ENCODE peak calls at places on chromosomes 2 and 18, in nine cellular contexts. K is upper lobe of left lung, I is prostate gland, S is body of pancreas, Y is endothelial cell of umbilical vein, R is A549, X is IMR-90, L is transverse colon, C is heart left ventricle. Z is an unnamed sample.

GRCh38 chr2:105813405-105813804 is 68.7 kb downstream of the NCK2 start:
- DNase-seq in R (no peak), X (no peak), L (no peak), Y (no peak), S (no peak), C (no peak), I (no peak), K (no peak), Z (no peak)

GRCh38 chr2:226330206-226330605 is 469.4 kb downstream of the IRS1 start:
- DNase-seq in R (no peak), C (no peak), K (no peak), X (no peak), Y (no peak), S (no peak), L (no peak), I (no peak), Z (no peak)

GRCh38 chr2:155298001-155298400 is 599.5 kb downstream of the KCNJ3 start:
- DNase-seq in Y (no peak), R (no peak), C (no peak), S (no peak), X (no peak), L (no peak), I (no peak), K (no peak), Z (no peak)

GRCh38 chr2:118535818-118536212 is 311.6 kb downstream of the EN1 start:
- DNase-seq in R (no peak), I (no peak), L (no peak), K (no peak), X (no peak), S (no peak), C (no peak), Y (no peak), Z (no peak)

GRCh38 chr2:237281900-237282306 is 132.1 kb downstream of the COL6A3 start:
- DNase-seq in X (peak; percentile 97), S (no peak), L (no peak), Y (no peak), K (no peak), R (no peak), C (no peak), I (no peak), Z (no peak)

GRCh38 chr18:65415167-65415566 is 335.6 kb upstream of the CDH7 start:
- DNase-seq in L (no peak), Y (no peak), C (no peak), X (no peak), R (no peak), I (no peak), S (no peak), K (no peak), Z (no peak)

GRCh38 chr2:36540986-36541750 is 56.8 kb downstream of the FEZ2 start:
- DNase-seq in S (no peak), X (no peak), L (no peak), Y (no peak), R (no peak), C (no peak), K (no peak), I (no peak), Z (no peak)

GRCh38 chr2:238525990-238526389 is 99.3 kb downstream of the ASB1 start:
- DNase-seq in I (no peak), K (no peak), S (no peak), L (no peak), R (no peak), X (no peak), C (no peak), Y (no peak), Z (no peak)

GRCh38 chr18:58754544-58755068 is 83.3 kb downstream of the MALT1 start:
- DNase-seq in C (peak; percentile 75), K (no peak), I (peak; percentile 30), L (peak; percentile 18), R (no peak), X (no peak), Y (no peak), S (no peak), Z (no peak)
- TF ChIP-seq POLR2A in C (no peak), K (no peak), I (no peak), L (no peak), R (no peak), X (no peak), Y (no peak), S (no peak), Z (no peak)

DNA sequence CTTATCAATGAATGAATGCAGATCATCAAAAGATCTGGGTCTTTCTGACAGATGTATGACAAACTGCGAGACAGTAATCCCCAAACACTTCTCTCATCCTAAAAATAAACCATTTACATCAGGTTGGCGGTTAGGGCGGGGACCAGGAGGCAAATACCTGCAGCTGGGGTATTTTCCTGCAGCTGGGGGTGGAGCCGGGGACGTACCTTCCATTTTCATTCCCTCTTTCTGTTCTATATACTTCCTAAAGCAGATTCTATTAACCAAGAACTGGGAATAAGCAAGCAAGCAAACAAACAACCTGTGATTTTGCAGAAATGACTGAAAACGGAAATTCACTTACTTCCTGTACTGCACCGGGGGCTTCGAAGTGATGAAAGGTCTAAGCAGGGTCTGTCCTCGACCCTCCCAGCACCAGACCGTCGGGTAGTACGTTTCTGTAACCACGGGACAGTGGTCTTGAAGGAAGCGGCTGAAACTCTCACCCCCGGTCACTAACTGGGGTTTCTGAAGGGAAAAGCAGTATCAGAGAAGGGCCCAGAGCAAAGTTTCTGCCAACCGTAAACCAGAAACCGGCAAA is 1.2 kb downstream of the ABHD3 start:
- DNase-seq in X (peak; percentile 51), S (peak; percentile 29), R (no peak), L (peak; percentile 71), I (peak; percentile 19), Y (no peak), K (no peak), C (no peak), Z (no peak)
- TF ChIP-seq POLR2A in X (no peak), S (no peak), R (no peak), L (no peak), I (no peak), Y (no peak), K (no peak), C (no peak), Z (no peak)

DNA sequence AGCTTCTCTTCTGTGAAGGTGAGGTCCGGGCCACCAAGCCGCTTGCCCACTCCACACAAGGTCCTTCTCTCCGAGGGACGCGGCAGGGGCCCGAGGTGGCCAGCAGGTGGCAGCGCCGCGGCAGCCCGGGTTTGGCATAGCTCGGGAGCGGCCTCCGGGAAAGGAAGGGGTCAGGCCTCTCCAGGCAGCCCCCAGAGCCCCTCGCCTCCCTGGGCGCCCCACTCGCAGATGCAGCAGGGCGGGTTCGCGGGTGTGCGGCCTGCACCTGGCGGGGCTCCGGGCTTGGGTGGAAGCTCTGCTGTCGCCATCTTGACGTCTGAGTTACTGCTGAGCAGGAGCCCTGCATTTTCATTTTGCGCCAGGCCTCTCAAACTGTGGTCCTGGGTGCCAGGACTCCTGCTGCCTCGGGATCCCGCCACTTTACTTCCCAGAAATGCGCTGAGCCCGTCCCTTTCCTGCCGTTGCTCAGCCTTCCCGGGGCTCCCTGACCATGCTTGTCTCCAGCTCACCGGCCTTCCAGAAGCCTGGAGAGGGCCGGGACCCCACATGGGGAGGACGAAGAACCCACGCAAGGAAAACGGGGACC is 18.6 kb upstream of the NCL start:
- DNase-seq in K (peak; percentile 79), L (peak; percentile 78), R (peak; percentile 69), Y (peak; percentile 75), I (peak; percentile 41), X (peak; percentile 22), C (peak; percentile 85), S (peak; percentile 83), Z (peak; percentile 90)
- TF ChIP-seq POLR2A in K (no peak), L (peak; percentile 30), R (no peak), Y (no peak), I (no peak), X (no peak), C (peak; percentile 33), S (no peak), Z (peak; percentile 20)

DNA sequence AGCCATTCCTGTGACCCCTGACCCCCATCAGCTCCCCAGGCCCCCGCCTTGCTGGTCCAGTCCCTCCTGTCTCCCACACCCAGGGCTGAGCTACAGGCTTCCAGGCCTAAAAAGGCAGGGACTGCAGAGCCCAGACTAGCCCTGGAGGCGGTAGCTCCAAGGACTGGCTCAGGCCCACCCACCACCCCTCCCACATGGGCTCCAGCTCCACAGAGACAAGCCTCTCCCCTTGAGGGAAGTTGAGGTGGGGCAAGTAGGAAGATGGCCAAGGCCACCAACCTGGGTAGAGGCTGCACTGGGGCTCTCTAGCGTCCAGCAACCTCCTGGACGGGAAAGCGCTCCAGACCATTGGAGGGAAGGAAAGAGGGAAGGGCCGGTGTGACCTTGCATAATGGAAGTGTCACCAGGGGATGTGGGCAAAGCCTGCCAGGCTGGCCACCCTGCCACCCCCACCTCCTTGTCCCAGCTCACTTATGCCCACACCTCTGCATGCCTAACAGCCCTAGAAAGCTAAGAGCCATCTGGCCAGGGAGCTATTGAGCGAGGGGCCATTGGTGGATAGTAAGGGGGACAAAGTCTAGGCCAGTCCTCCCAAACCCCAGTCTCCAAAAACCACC is 63.1 kb downstream of the TNS1 start:
- DNase-seq in K (peak; percentile 78), L (no peak), R (no peak), I (no peak), X (no peak), Y (no peak), C (peak; percentile 71), S (no peak), Z (no peak)
- TF ChIP-seq POLR2A in K (no peak), L (peak; percentile 23), R (no peak), I (no peak), X (no peak), Y (no peak), C (peak; percentile 32), S (no peak), Z (no peak)

GRCh38 chr2:173903611-173904394 is 61.4 kb downstream of the SP3 start:
- DNase-seq in C (no peak), R (no peak), K (no peak), I (no peak), S (no peak), L (no peak), X (peak; percentile 61), Y (no peak), Z (no peak)
- TF ChIP-seq POLR2A in C (no peak), R (no peak), K (no peak), I (no peak), S (no peak), L (no peak), X (no peak), Y (no peak), Z (no peak)

DNA sequence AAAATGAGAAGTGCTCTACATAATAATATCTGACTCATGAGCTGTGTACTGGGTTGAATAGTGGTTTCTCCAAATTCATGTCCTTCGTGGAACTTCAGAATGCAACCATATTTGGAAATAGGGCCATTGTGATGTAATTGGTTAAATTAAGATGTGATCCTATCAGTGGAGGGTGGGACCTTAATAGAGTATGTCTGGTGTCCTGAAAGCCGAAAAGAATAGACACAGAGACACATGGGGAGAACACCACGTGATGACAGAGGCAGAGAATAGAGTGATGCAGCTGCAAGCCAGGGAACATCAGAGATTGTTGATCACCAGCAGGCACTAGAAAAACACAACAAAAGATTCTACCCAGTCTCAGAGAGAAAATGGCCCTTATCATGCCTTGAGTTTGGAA is 310.1 kb downstream of the EXOC6B start:
- DNase-seq in R (no peak), Y (no peak), I (no peak), X (no peak), L (no peak), S (no peak), C (no peak), K (no peak), Z (no peak)
- TF ChIP-seq POLR2A in R (no peak), Y (no peak), I (no peak), X (no peak), L (no peak), S (no peak), C (no peak), K (no peak), Z (no peak)

Z was measured in suprapubic skin.